ENCODE peak calls at places on chromosomes 11 and 22, in nine cellular contexts. M, V, X, S, Z, F, C, H and N are unnamed samples.

GRCh38 chr11:57248780-57249383 is 11.8 kb upstream of the APLNR start:
- DNase-seq in S (peak; percentile 59), F (peak; percentile 60), C (peak; percentile 46), V (peak; percentile 67), H (peak; percentile 32), X (peak; percentile 71), M (peak; percentile 80), Z (peak; percentile 52), N (no peak)

GRCh38 chr11:133956650-133957633 is at the start of gene IGSF9B:
- DNase-seq in Z (peak; percentile 88), S (peak; percentile 83), F (peak; percentile 76), C (peak; percentile 89), H (no peak), M (peak; percentile 92), V (peak; percentile 45), X (peak; percentile 89), N (no peak)

GRCh38 chr11:10305262-10305963 is 540 bp downstream of the ADM start:
- DNase-seq in S (peak; percentile 32), Z (peak; percentile 56), F (peak; percentile 44), M (no peak), X (peak; percentile 52), C (peak; percentile 49), V (peak; percentile 9), H (no peak), N (no peak)

GRCh38 chr22:24465566-24465965 is 29.6 kb upstream of the UPB1 start:
- DNase-seq in H (peak; percentile 58), C (no peak), M (no peak), Z (no peak), F (no peak), V (peak; percentile 94), S (no peak), X (no peak), N (no peak)

GRCh38 chr11:110381214-110381613 is 48.5 kb upstream of the FDX1 start:
- DNase-seq in F (no peak), S (no peak), M (no peak), H (no peak), V (no peak), X (no peak), Z (no peak), C (no peak), N (no peak)

GRCh38 chr11:44171518-44171917 is 76.0 kb downstream of the EXT2 start:
- DNase-seq in Z (no peak), X (no peak), F (no peak), V (no peak), M (no peak), C (no peak), S (no peak), H (no peak), N (no peak)

GRCh38 chr11:5288912-5289525 is 12.7 kb downstream of the OR51B4 start:
- DNase-seq in C (no peak), X (no peak), V (peak; percentile 44), M (no peak), F (no peak), S (no peak), Z (peak; percentile 33), H (no peak), N (no peak)

GRCh38 chr11:113193894-113194293 is 120.5 kb upstream of the TTC12 start:
- DNase-seq in V (no peak), S (no peak), H (no peak), Z (no peak), X (no peak), F (peak; percentile 35), C (peak; percentile 50), M (no peak), N (no peak)

GRCh38 chr22:28429711-28430110 is 249.9 kb downstream of the TTC28 start:
- DNase-seq in X (no peak), S (no peak), M (no peak), C (no peak), Z (no peak), H (no peak), F (no peak), V (no peak), N (no peak)

GRCh38 chr11:121449123-121449522 is 3.0 kb upstream of the SORL1 start:
- DNase-seq in Z (no peak), M (no peak), V (no peak), F (no peak), H (no peak), S (no peak), X (no peak), C (no peak), N (no peak)
- H3K27ac ChIP-seq in Z (no peak overlapping the region), M (no peak overlapping the region), V (no peak overlapping the region), F (no peak overlapping the region), H (no peak overlapping the region), S (no peak overlapping the region), X (no peak overlapping the region), C (peak overlapping the region; percentile 81), N (no peak overlapping the region)

DNA sequence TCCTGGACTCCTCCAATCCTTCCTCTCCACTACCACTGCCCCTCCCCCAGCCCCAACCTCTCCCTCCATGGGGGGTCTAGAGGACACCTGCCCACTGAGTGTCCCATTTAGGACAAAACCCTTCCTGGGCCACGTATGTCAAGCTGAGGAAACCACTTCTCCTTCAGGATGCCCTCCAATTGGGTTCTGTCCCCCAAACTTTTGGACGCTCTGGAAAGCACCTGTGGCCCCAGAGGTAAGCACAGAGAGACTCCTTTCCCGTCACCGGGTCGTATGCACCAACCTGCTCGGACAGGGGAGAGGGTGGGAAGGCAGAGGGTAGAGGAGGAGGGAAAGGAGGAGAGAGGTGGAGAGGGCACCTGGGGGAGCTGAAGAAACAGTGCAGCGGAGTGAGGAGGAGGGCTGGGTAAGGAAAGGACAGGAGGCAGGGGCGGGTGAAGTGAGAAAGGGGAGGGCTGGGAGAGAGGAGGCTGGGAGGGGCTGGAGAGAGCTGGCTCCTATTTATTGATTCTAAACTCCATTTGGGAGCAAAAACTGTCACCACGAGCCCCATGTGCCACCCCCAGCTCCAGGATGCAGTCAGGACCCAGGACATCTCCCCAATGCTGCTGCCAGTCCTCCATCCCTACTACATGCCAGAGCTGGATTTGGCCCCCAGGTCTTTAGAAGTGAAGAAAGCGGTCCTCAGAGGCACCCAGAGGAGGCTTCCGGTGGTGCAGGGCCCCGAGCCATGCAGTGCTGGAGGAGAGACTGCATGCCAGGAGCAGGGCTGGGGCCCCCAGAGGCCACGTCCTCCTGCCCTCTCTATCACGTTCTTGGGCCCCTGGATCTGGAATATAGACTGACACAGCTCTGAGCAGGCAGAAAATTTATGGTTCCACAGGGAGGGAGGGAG is 53.6 kb downstream of the SLC22A12 start:
- DNase-seq in C (no peak), M (peak; percentile 48), X (no peak), F (no peak), H (no peak), S (no peak), V (no peak), Z (no peak), N (no peak)
- TF ChIP-seq CTCF in C (no peak), M (no peak), X (no peak), F (no peak), H (no peak), S (no peak), V (no peak), Z (peak; percentile 6), N (no peak)

GRCh38 chr11:60777572-60777971 is 7.6 kb upstream of the MS4A10 start:
- DNase-seq in Z (peak; percentile 67), X (peak; percentile 59), M (peak; percentile 41), C (no peak), V (peak; percentile 82), H (no peak), S (no peak), F (no peak), N (peak; percentile 71)
- H3K27ac ChIP-seq in Z (no peak overlapping the region), X (peak overlapping the region; percentile 54), M (no peak overlapping the region), C (no peak overlapping the region), V (no peak overlapping the region), H (no peak overlapping the region), S (peak overlapping the region; percentile 10), F (no peak overlapping the region), N (no peak overlapping the region)

DNA sequence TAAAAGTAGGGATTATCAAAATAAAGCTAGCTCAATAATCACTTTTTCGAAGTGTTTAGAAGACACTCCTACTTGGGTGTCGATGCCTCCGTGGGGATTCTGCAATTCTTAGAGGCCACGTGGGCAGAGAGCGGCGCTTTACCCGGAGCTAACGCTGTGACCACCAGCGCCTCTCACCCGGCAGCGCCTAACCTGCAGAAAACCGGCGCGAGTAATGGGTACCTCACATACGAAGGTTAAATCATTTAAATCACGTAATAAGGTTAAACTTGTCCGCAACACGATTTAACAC is 547 bp downstream of the TAF1D start:
- DNase-seq in M (peak; percentile 35), X (peak; percentile 66), C (peak; percentile 50), H (no peak), V (peak; percentile 49), S (peak; percentile 63), Z (peak; percentile 32), F (peak; percentile 55), N (peak; percentile 74)
- TF ChIP-seq CTCF in M (no peak), X (no peak), C (no peak), H (no peak), V (no peak), S (peak; percentile 9), Z (peak; percentile 5), F (no peak), N (no peak)

GRCh38 chr22:43313497-43314474 is 29.4 kb downstream of the SCUBE1 start:
- DNase-seq in V (no peak), F (peak; percentile 84), S (peak; percentile 76), C (no peak), H (no peak), Z (no peak), X (peak; percentile 54), M (no peak), N (no peak)

GRCh38 chr22:43312608-43313007 is 30.6 kb downstream of the SCUBE1 start:
- DNase-seq in S (no peak), M (no peak), V (no peak), H (no peak), C (no peak), Z (no peak), X (peak; percentile 54), F (no peak), N (no peak)

GRCh38 chr22:43317252-43317651 is 25.9 kb downstream of the SCUBE1 start:
- DNase-seq in F (no peak), C (no peak), H (no peak), X (no peak), V (no peak), S (no peak), M (no peak), Z (no peak), N (no peak)

GRCh38 chr22:43314611-43315010 is 28.6 kb downstream of the SCUBE1 start:
- DNase-seq in F (no peak), Z (no peak), X (no peak), C (no peak), S (no peak), H (no peak), M (no peak), V (no peak), N (no peak)

GRCh38 chr22:43315687-43316217 is 27.4 kb downstream of the SCUBE1 start:
- DNase-seq in C (no peak), X (no peak), S (no peak), Z (no peak), F (no peak), V (no peak), M (no peak), H (no peak), N (no peak)
- H3K27ac ChIP-seq in C (no peak overlapping the region), X (no peak overlapping the region), S (no peak overlapping the region), Z (no peak overlapping the region), F (no peak overlapping the region), V (no peak overlapping the region), M (no peak overlapping the region), H (no peak overlapping the region), N (no peak overlapping the region)

GRCh38 chr11:126088999-126089398 is 26.3 kb upstream of the CDON start:
- DNase-seq in C (no peak), X (no peak), Z (no peak), V (no peak), M (no peak), F (no peak), S (no peak), H (no peak), N (no peak)
- TF ChIP-seq CTCF in C (no peak), X (no peak), Z (no peak), V (no peak), M (no peak), F (no peak), S (no peak), H (no peak), N (no peak)

GRCh38 chr11:83611616-83612015 is 325.4 kb upstream of the CCDC90B start:
- DNase-seq in F (no peak), H (no peak), V (no peak), C (no peak), X (no peak), S (no peak), Z (no peak), M (no peak), N (no peak)
- H3K27ac ChIP-seq in F (no peak overlapping the region), H (no peak overlapping the region), V (no peak overlapping the region), C (no peak overlapping the region), X (no peak overlapping the region), S (no peak overlapping the region), Z (no peak overlapping the region), M (no peak overlapping the region), N (no peak overlapping the region)